ENCODE peak calls at places on chromosomes 11 and 22, in four cellular contexts. G is cardiac muscle cell, F is AG09309, H is GM06990. E is an unnamed sample.

GRCh38 chr22:19815093-19815822 is 39.4 kb downstream of the GNB1L start:
- DNase-seq in G (no peak), F (no peak), H (no peak), E (no peak)

GRCh38 chr11:13135385-13136271 is 126.5 kb downstream of the RASSF10 start:
- DNase-seq in G (peak), F (no peak), H (no peak), E (peak)

GRCh38 chr11:75734491-75735180 is 17.0 kb downstream of the MOGAT2 start:
- DNase-seq in G (no peak), F (no peak), H (no peak), E (no peak)

GRCh38 chr11:100691886-100692285 is 4.8 kb downstream of the ARHGAP42 start:
- DNase-seq in G (no peak), F (no peak), H (no peak), E (no peak)

GRCh38 chr22:38638734-38639133 is 17.5 kb downstream of the FAM227A start:
- DNase-seq in G (peak), F (no peak), H (no peak), E (no peak)

GRCh38 chr11:40716344-40717178 is 742.9 kb downstream of the LRRC4C start:
- DNase-seq in G (no peak), F (no peak), H (no peak), E (no peak)

GRCh38 chr11:76096552-76096951 is 109.8 kb downstream of the WNT11 start:
- DNase-seq in G (no peak), F (no peak), H (no peak), E (no peak)

GRCh38 chr11:26332572-26332915 is 614 bp downstream of the ANO3 start:
- DNase-seq in G (no peak), F (no peak), H (no peak), E (no peak)

GRCh38 chr11:111733655-111734088 is 32.5 kb downstream of the PPP2R1B start:
- DNase-seq in G (no peak), F (no peak), H (no peak), E (peak)

GRCh38 chr11:68135161-68135560 is 14.0 kb upstream of the CHKA start:
- DNase-seq in G (no peak), F (no peak), H (no peak), E (no peak)

GRCh38 chr11:2185324-2186085 is 13.9 kb upstream of the TH start:
- DNase-seq in G (no peak), F (no peak), H (no peak), E (no peak)

GRCh38 chr11:131644204-131644603 is 273.8 kb downstream of the NTM start:
- DNase-seq in G (no peak), F (no peak), H (no peak), E (no peak)

GRCh38 chr11:23778971-23779370 is 717.9 kb upstream of the LUZP2 start:
- DNase-seq in G (no peak), F (no peak), H (no peak), E (peak)

GRCh38 chr11:65859812-65860277 is 388 bp upstream of the MUS81 start:
- DNase-seq in G (no peak), F (no peak), H (no peak), E (no peak)

GRCh38 chr11:111402411-111402810 is 23.3 kb upstream of the POU2AF1 start:
- DNase-seq in G (no peak), F (no peak), H (no peak), E (no peak)

GRCh38 chr22:22710719-22711531 is 66.5 kb downstream of the GGTLC2 start:
- DNase-seq in G (no peak), F (no peak), H (peak), E (peak)

GRCh38 chr11:102761646-102762238 is 18.7 kb downstream of the MMP10 start:
- DNase-seq in G (peak), F (no peak), H (no peak), E (peak)

GRCh38 chr11:57547854-57548377 is 10.5 kb downstream of the SMTNL1 start:
- DNase-seq in G (no peak), F (no peak), H (no peak), E (no peak)

GRCh38 chr11:95832763-95833162 is 42.5 kb downstream of the CEP57 start:
- DNase-seq in G (no peak), F (no peak), H (no peak), E (peak)

GRCh38 chr11:103633037-103633788 is 403.2 kb upstream of the DDI1 start:
- DNase-seq in G (no peak), F (peak), H (no peak), E (peak)

GRCh38 chr11:106495046-106495445 is 417.6 kb downstream of the AASDHPPT start:
- DNase-seq in G (no peak), F (no peak), H (no peak), E (peak)

GRCh38 chr11:1505480-1505879 is 18.9 kb upstream of the MOB2 start:
- DNase-seq in G (no peak), F (no peak), H (no peak), E (no peak)

GRCh38 chr11:86274503-86274902 is 27.5 kb upstream of the HIKESHI start:
- DNase-seq in G (peak), F (no peak), H (no peak), E (no peak)
- TF ChIP-seq CTCF in G (peak), F (peak), H (peak), E (no peak)

DNA sequence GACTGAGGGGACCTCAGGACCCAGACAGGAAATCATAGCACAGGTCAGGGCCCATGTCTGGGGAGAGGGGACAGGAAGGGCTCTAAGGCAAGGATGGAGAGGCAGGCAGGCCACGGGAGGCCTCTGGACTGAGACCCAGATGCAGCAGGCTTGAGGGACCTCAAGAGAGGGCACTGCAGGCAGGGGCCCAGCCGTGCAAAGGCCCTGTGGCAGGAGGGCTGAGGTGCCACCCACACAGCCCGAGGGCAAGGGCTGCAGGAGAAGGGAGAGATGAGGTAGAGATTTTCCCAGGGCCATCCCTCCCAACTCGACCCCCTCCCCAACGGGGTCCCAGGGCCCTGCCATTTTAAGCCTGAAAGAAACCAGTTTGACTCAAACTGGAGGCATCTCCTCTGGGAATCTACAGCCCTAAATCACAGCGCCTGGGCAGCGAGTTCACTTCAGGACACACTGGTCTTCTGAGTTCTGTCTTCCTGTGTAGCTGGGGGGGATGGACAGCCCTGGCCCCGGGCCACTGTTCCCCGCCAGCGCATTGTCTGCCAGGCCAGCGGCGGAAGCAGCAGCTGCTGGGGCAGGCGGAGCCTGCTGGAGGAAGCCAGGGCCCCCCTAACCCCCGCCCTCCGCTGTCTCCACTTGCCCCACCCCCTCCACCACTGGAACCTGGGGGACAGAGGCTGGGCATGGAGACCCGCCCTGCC is 20.3 kb upstream of the WNT7B start:
- DNase-seq in G (no peak), F (peak), H (peak), E (peak)
- H3K4me3 ChIP-seq in G (no peak), F (peak), H (no peak), E (peak)

GRCh38 chr11:119583585-119583984 is 145.4 kb downstream of the NECTIN1 start:
- DNase-seq in G (no peak), F (no peak), H (no peak), E (no peak)
- TF ChIP-seq CTCF in G (peak), F (no peak), H (peak), E (peak)

DNA sequence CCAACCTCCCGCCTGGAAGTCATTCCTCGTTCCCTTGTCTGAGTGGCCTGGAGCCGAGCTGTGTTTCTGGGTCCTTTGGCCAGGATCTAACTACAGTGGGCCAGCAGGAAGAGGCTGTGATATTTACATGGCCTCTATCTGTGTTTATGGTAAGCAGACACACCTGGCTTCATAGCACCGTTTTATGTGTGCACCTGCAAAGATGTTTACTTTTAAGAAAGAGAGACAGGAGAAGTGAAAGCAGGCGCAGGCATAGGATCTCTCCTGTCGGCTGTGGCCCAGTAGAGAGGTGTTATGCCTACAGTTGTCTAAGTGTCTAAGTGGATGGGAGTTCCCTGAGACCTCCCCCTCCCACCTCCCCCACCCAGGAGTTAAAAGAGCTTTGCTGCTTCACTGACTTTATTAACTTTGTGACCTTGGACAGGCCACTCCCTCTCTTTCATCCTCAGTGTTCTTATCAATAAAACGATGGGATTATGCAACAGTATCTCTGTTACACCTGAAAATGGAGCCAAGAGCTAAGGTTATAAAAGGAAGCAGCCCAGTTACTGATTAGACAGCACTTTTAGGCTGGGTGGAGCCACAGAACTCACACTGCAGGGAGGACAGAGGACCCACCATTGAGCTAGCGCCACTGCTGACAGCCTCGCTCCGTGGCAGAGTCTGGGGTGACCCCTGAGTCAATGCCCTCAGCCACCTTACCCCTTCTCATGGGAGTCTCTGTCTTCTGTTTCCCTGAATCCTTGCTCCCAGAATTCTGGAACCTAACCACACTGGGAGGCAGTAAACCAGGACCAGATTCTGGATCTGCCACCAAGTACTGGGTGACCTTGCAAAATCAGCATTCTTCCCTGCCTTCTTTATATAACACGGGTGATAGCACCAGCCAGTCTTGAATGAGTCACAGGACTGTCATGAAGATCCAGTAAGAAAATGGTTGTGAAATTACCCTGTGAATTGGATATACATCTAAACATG is 22.0 kb downstream of the ST14 start:
- DNase-seq in G (peak), F (peak), H (no peak), E (peak)
- H3K4me3 ChIP-seq in G (no peak), F (no peak), H (no peak), E (no peak)

DNA sequence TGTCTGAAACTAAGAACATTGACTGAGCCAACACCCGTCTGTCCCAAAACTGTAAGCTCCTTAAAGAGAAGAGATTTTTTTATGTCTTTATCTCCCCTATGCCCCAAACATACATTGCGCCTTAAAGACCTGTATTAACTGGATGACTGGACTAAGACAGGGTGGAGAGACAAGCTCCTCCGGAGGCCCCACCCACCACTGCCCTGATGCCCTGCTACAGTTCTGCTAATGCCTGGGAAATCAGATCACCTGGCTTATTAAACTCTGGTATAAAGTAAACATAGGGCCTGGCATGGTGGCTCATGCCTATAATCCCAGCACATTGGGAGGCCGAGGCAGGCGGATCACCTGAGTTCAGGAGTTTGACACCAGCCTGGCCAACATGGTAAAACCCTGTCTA is 203.7 kb downstream of the TENM4 start:
- DNase-seq in G (no peak), F (no peak), H (no peak), E (no peak)
- TF ChIP-seq CTCF in G (no peak), F (no peak), H (no peak), E (no peak)

E was measured in AG10803.